ENCODE peak calls at places on chromosome 4, in nine cellular contexts. F is K562; K is T-helper 1 cell; Y is MG63; D is brain microvascular endothelial cell; C is H54; T is astrocyte; S is stimulated activated naive CD8-positive, alpha-beta T cell treated with anti-CD3 and anti-CD28 coated beads, Interleukin-15, Interleukin-2, amounts not matched to agents 100 U/mL and 50 U/mL, for 24 hours; P is MV-4-11. X is an unnamed sample.

GRCh38 chr4:101205878-101206277 is 141.4 kb downstream of the PPP3CA start:
- DNase-seq in D (peak), Y (no peak), F (no peak), P (peak), C (no peak), T (peak), S (peak), K (no peak), X (no peak)

GRCh38 chr4:186104114-186104894 is at the start of gene FAM149A:
- DNase-seq in C (no peak), F (no peak), T (no peak), P (no peak), S (peak), D (no peak), K (peak), Y (peak), X (peak)

GRCh38 chr4:15525080-15525479 is 55.4 kb downstream of the CC2D2A start:
- DNase-seq in T (no peak), Y (no peak), P (no peak), F (no peak), S (no peak), K (no peak), C (no peak), D (no peak), X (no peak)

GRCh38 chr4:91746551-91746950 is 557.2 kb upstream of the GRID2 start:
- DNase-seq in P (no peak), F (no peak), T (no peak), D (no peak), C (no peak), K (no peak), Y (no peak), S (no peak), X (no peak)

GRCh38 chr4:32735856-32736590 is 2015.9 kb downstream of the PCDH7 start:
- DNase-seq in D (no peak), C (no peak), T (no peak), P (no peak), F (no peak), S (no peak), K (no peak), Y (no peak), X (no peak)

GRCh38 chr4:79042079-79042674 is 102.9 kb upstream of the PAQR3 start:
- DNase-seq in F (peak), T (peak), C (no peak), S (no peak), K (no peak), D (peak), P (no peak), Y (no peak), X (peak)

GRCh38 chr4:139740121-139740520 is 74.5 kb downstream of the MGST2 start:
- DNase-seq in F (no peak), K (no peak), C (no peak), D (no peak), Y (peak), S (no peak), P (no peak), T (no peak), X (no peak)

GRCh38 chr4:140103676-140104075 is 50.3 kb downstream of the MAML3 start:
- DNase-seq in C (no peak), S (peak), D (peak), T (peak), F (no peak), K (no peak), P (peak), Y (peak), X (no peak)

GRCh38 chr4:54433686-54434085 is 204.6 kb downstream of the PDGFRA start:
- DNase-seq in D (peak), T (no peak), Y (no peak), P (no peak), K (no peak), C (no peak), F (peak), S (no peak), X (no peak)

GRCh38 chr4:121154103-121154515 is 10.0 kb downstream of the TNIP3 start:
- DNase-seq in C (no peak), T (no peak), K (peak), P (peak), S (no peak), Y (no peak), D (no peak), F (no peak), X (no peak)

GRCh38 chr4:107275192-107275591 is 239.1 kb upstream of the DKK2 start:
- DNase-seq in Y (no peak), T (no peak), C (no peak), F (no peak), K (no peak), P (no peak), S (no peak), D (no peak), X (no peak)